ENCODE peak calls at places on chromosomes 5 and 9, in four cellular contexts. One of them, this sample, is unnamed.
A peak's percentile ranks its signal among the peaks of the same experiment; 100 is the strongest.

GRCh38 chr9:69040646-69041045 is 5.1 kb downstream of the FXN start:
- DNase-seq in A549: no peak
- DNase-seq in HepG2: no peak
- DNase-seq in K562: no peak
- DNase-seq in this sample: no peak

GRCh38 chr5:152568101-152568500 is 163.0 kb upstream of the NMUR2 start:
- DNase-seq in A549: no peak
- DNase-seq in HepG2: no peak
- DNase-seq in K562: no peak
- DNase-seq in this sample: no peak

GRCh38 chr5:66513130-66513529 is 83.1 kb upstream of the MAST4 start:
- DNase-seq in A549: no peak
- DNase-seq in HepG2: no peak
- DNase-seq in K562: no peak
- DNase-seq in this sample: no peak

GRCh38 chr9:16727452-16728127 is 142.9 kb downstream of the BNC2 start:
- DNase-seq in A549: no peak
- DNase-seq in HepG2: no peak
- DNase-seq in K562: no peak
- DNase-seq in this sample: no peak

GRCh38 chr9:21017092-21017491 is 14.3 kb downstream of the HACD4 start:
- DNase-seq in A549: peak; percentile 35
- DNase-seq in HepG2: no peak
- DNase-seq in K562: no peak
- DNase-seq in this sample: no peak

GRCh38 chr5:50365615-50366251 is 75.4 kb downstream of the EMB start:
- DNase-seq in A549: no peak
- DNase-seq in HepG2: no peak
- DNase-seq in K562: no peak
- DNase-seq in this sample: no peak

GRCh38 chr9:135329571-135330306 is 149.8 kb upstream of the PPP1R26 start:
- DNase-seq in A549: no peak
- DNase-seq in HepG2: no peak
- DNase-seq in K562: no peak
- DNase-seq in this sample: peak; percentile 59

GRCh38 chr5:133930061-133930823 is 38.2 kb downstream of the C5orf15 start:
- DNase-seq in A549: no peak
- DNase-seq in HepG2: no peak
- DNase-seq in K562: peak; percentile 60
- DNase-seq in this sample: no peak

GRCh38 chr9:83935276-83935890 is 14.2 kb upstream of the KIF27 start:
- DNase-seq in A549: no peak
- DNase-seq in HepG2: no peak
- DNase-seq in K562: no peak
- DNase-seq in this sample: no peak

GRCh38 chr5:147381555-147381954 is 128.3 kb downstream of the DPYSL3 start:
- DNase-seq in A549: no peak
- DNase-seq in HepG2: no peak
- DNase-seq in K562: no peak
- DNase-seq in this sample: no peak

GRCh38 chr9:88942411-88942810 is 48.9 kb upstream of the S1PR3 start:
- DNase-seq in A549: no peak
- DNase-seq in HepG2: no peak
- DNase-seq in K562: no peak
- DNase-seq in this sample: no peak

GRCh38 chr5:136998864-136999263 is 500.3 kb downstream of the SPOCK1 start:
- DNase-seq in A549: no peak
- DNase-seq in HepG2: no peak
- DNase-seq in K562: no peak
- DNase-seq in this sample: no peak

GRCh38 chr9:38235244-38235643 is 157.3 kb upstream of the ALDH1B1 start:
- DNase-seq in A549: no peak
- DNase-seq in HepG2: no peak
- DNase-seq in K562: no peak
- DNase-seq in this sample: no peak

GRCh38 chr5:17415282-17415681 is 82.7 kb upstream of the TAF11L2 start:
- DNase-seq in A549: no peak
- DNase-seq in HepG2: no peak
- DNase-seq in K562: no peak
- DNase-seq in this sample: peak; percentile 37

GRCh38 chr9:124852121-124852828 is 985 bp upstream of the WDR38 start:
- DNase-seq in A549: no peak
- DNase-seq in HepG2: no peak
- DNase-seq in K562: no peak
- DNase-seq in this sample: no peak

GRCh38 chr5:103847060-103847459 is 284.5 kb upstream of the NUDT12 start:
- DNase-seq in A549: peak; percentile 35
- DNase-seq in HepG2: no peak
- DNase-seq in K562: no peak
- DNase-seq in this sample: no peak

GRCh38 chr9:136512651-136513066 is 29.8 kb upstream of the SEC16A start:
- DNase-seq in A549: no peak
- DNase-seq in HepG2: no peak
- DNase-seq in K562: peak; percentile 96
- DNase-seq in this sample: peak; percentile 45

GRCh38 chr9:13970426-13970825 is 343.5 kb downstream of the NFIB start:
- DNase-seq in A549: no peak
- DNase-seq in HepG2: no peak
- DNase-seq in K562: no peak
- DNase-seq in this sample: no peak

GRCh38 chr9:841371-842209 is at the start of gene DMRT1:
- DNase-seq in A549: peak; percentile 17
- DNase-seq in HepG2: no peak
- DNase-seq in K562: no peak
- DNase-seq in this sample: peak; percentile 60

GRCh38 chr5:133508314-133508713 is 104.0 kb downstream of the FSTL4 start:
- DNase-seq in A549: no peak
- DNase-seq in HepG2: no peak
- DNase-seq in K562: no peak
- DNase-seq in this sample: no peak

GRCh38 chr5:150570333-150570732 is 62.4 kb downstream of the NDST1 start:
- DNase-seq in A549: no peak
- DNase-seq in HepG2: no peak
- DNase-seq in K562: no peak
- DNase-seq in this sample: no peak

GRCh38 chr5:66089384-66089783 is 54.7 kb upstream of the SREK1 start:
- DNase-seq in A549: no peak
- DNase-seq in HepG2: no peak
- DNase-seq in K562: no peak
- DNase-seq in this sample: no peak

GRCh38 chr9:77981332-77981731 is 50.3 kb downstream of the GNAQ start:
- DNase-seq in A549: peak; percentile 66
- DNase-seq in HepG2: no peak
- DNase-seq in K562: peak; percentile 13
- DNase-seq in this sample: no peak

GRCh38 chr9:37574996-37575395 is 1.2 kb downstream of the FBXO10 start:
- DNase-seq in A549: no peak
- DNase-seq in HepG2: no peak
- DNase-seq in K562: no peak
- DNase-seq in this sample: no peak

GRCh38 chr9:76370656-76371055 is 23.6 kb downstream of the RFK start:
- DNase-seq in A549: no peak
- DNase-seq in HepG2: no peak
- DNase-seq in K562: no peak
- DNase-seq in this sample: no peak

GRCh38 chr9:37412431-37413151 is 9.9 kb upstream of the GRHPR start:
- DNase-seq in A549: no peak
- DNase-seq in HepG2: no peak
- DNase-seq in K562: no peak
- DNase-seq in this sample: no peak

GRCh38 chr5:69032009-69032408 is 61.8 kb upstream of the SLC30A5 start:
- DNase-seq in A549: peak; percentile 20
- DNase-seq in HepG2: no peak
- DNase-seq in K562: peak; percentile 21
- DNase-seq in this sample: no peak

GRCh38 chr5:97986069-97986468 is 787.4 kb upstream of the RGMB start:
- DNase-seq in A549: no peak
- DNase-seq in HepG2: no peak
- DNase-seq in K562: no peak
- DNase-seq in this sample: no peak

GRCh38 chr9:135338546-135338945 is 141.0 kb upstream of the PPP1R26 start:
- DNase-seq in A549: no peak
- DNase-seq in HepG2: no peak
- DNase-seq in K562: no peak
- DNase-seq in this sample: peak; percentile 5

GRCh38 chr9:97704851-97705250 is 7.7 kb upstream of the XPA start:
- DNase-seq in A549: no peak
- DNase-seq in HepG2: no peak
- DNase-seq in K562: no peak
- DNase-seq in this sample: no peak

GRCh38 chr9:81537964-81538363 is 151.4 kb downstream of the TLE1 start:
- DNase-seq in A549: no peak
- DNase-seq in HepG2: no peak
- DNase-seq in K562: no peak
- DNase-seq in this sample: no peak

GRCh38 chr5:77101298-77101697 is 14.2 kb upstream of the ZBED3 start:
- DNase-seq in A549: no peak
- DNase-seq in HepG2: no peak
- DNase-seq in K562: no peak
- DNase-seq in this sample: no peak

GRCh38 chr5:142386151-142387021 is 61.6 kb upstream of the SPRY4 start:
- DNase-seq in A549: no peak
- DNase-seq in HepG2: peak; percentile 24
- DNase-seq in K562: no peak
- DNase-seq in this sample: no peak

GRCh38 chr5:978051-978450 is 30.6 kb upstream of the NKD2 start:
- DNase-seq in A549: no peak
- DNase-seq in HepG2: no peak
- DNase-seq in K562: no peak
- DNase-seq in this sample: no peak
- TF ChIP-seq HMGXB4 in A549: no peak
- TF ChIP-seq HMGXB4 in HepG2: no peak
- TF ChIP-seq HMGXB4 in K562: no peak
- TF ChIP-seq HMGXB4 in this sample: no peak

GRCh38 chr5:52743970-52744369 is 43.7 kb upstream of the ITGA1 start:
- DNase-seq in A549: no peak
- DNase-seq in HepG2: no peak
- DNase-seq in K562: no peak
- DNase-seq in this sample: no peak
- TF ChIP-seq HMGXB4 in A549: no peak
- TF ChIP-seq HMGXB4 in HepG2: no peak
- TF ChIP-seq HMGXB4 in K562: no peak
- TF ChIP-seq HMGXB4 in this sample: no peak

GRCh38 chr9:92952861-92953620 is 5.7 kb downstream of the FGD3 start:
- DNase-seq in A549: no peak
- DNase-seq in HepG2: no peak
- DNase-seq in K562: no peak
- DNase-seq in this sample: no peak
- TF ChIP-seq HMGXB4 in A549: no peak
- TF ChIP-seq HMGXB4 in HepG2: no peak
- TF ChIP-seq HMGXB4 in K562: no peak
- TF ChIP-seq HMGXB4 in this sample: no peak

GRCh38 chr5:55638455-55638854 is 73.7 kb downstream of the SLC38A9 start:
- DNase-seq in A549: no peak
- DNase-seq in HepG2: no peak
- DNase-seq in K562: no peak
- DNase-seq in this sample: no peak
- TF ChIP-seq HMGXB4 in A549: no peak
- TF ChIP-seq HMGXB4 in HepG2: no peak
- TF ChIP-seq HMGXB4 in K562: no peak
- TF ChIP-seq HMGXB4 in this sample: no peak